ENCODE peak calls at places on chromosomes 3 and 15, in eight cellular contexts. C, D, B, Z, U, I, Y and T are unnamed samples.

GRCh38 chr3:111968319-111969059 is 10.3 kb upstream of the ABHD10 start:
- DNase-seq in Z (no peak), C (no peak), U (no peak), D (no peak), I (no peak), Y (no peak), B (no peak), T (no peak)

GRCh38 chr3:55485208-55485791 is 1.8 kb downstream of the WNT5A start:
- DNase-seq in U (peak; percentile 60), I (peak; percentile 92), Y (peak; percentile 91), Z (peak; percentile 85), B (peak; percentile 53), C (peak; percentile 91), D (peak; percentile 24), T (peak; percentile 87)

GRCh38 chr15:85307687-85308045 is 72.7 kb upstream of the AKAP13 start:
- DNase-seq in I (peak; percentile 38), C (no peak), B (no peak), D (no peak), U (no peak), Z (no peak), Y (no peak), T (no peak)

GRCh38 chr3:141049681-141050080 is 1.5 kb upstream of the SPSB4 start:
- DNase-seq in Y (no peak), C (peak; percentile 8), D (no peak), I (no peak), Z (no peak), B (no peak), U (no peak), T (no peak)

GRCh38 chr3:22117751-22118346 is 366.8 kb upstream of the ZNF385D start:
- DNase-seq in Y (peak; percentile 76), C (peak; percentile 83), B (peak; percentile 54), U (no peak), D (peak; percentile 34), I (peak; percentile 85), Z (no peak), T (peak; percentile 66)

GRCh38 chr15:93035092-93035915 is 53.7 kb downstream of the RGMA start:
- DNase-seq in C (no peak), D (no peak), I (no peak), Z (no peak), U (no peak), Y (no peak), B (no peak), T (no peak)

GRCh38 chr3:65569129-65569528 is 469.6 kb downstream of the MAGI1 start:
- DNase-seq in I (no peak), Z (no peak), U (no peak), B (no peak), D (no peak), Y (no peak), C (no peak), T (no peak)

GRCh38 chr15:35618260-35619188 is 72.6 kb upstream of the DPH6 start:
- DNase-seq in Z (no peak), U (no peak), D (no peak), I (peak; percentile 18), Y (no peak), C (peak; percentile 42), B (peak; percentile 57), T (no peak)

GRCh38 chr3:14925729-14926591 is 21.4 kb upstream of the NR2C2 start:
- DNase-seq in U (no peak), Y (peak; percentile 76), D (peak; percentile 62), B (peak; percentile 60), Z (no peak), C (peak; percentile 88), I (peak; percentile 81), T (peak; percentile 81)

GRCh38 chr15:48355377-48355776 is 24.1 kb downstream of the DUT start:
- DNase-seq in D (peak; percentile 54), U (no peak), B (no peak), Z (no peak), I (peak; percentile 88), Y (peak; percentile 26), C (peak; percentile 93), T (peak; percentile 57)

GRCh38 chr3:106688463-106688862 is 688.8 kb upstream of the CCDC54 start:
- DNase-seq in Y (peak; percentile 79), Z (no peak), U (no peak), I (peak; percentile 94), B (no peak), D (peak; percentile 47), C (peak; percentile 91), T (peak; percentile 96)

GRCh38 chr3:104907507-104907906 is 459.2 kb upstream of the ALCAM start:
- DNase-seq in U (no peak), B (peak; percentile 89), C (peak; percentile 85), Z (no peak), D (no peak), I (peak; percentile 97), Y (peak; percentile 80), T (peak; percentile 86)

GRCh38 chr15:78906310-78906608 is 33.6 kb downstream of the MORF4L1 start:
- DNase-seq in Z (no peak), I (peak; percentile 94), Y (peak; percentile 33), C (peak; percentile 82), U (no peak), B (peak; percentile 49), D (peak; percentile 30), T (peak; percentile 92)

GRCh38 chr15:90762109-90762508 is 45.0 kb downstream of the BLM start:
- DNase-seq in C (peak; percentile 91), I (peak; percentile 88), U (peak; percentile 49), Z (peak; percentile 31), D (no peak), Y (peak; percentile 11), B (no peak), T (peak; percentile 80)

GRCh38 chr3:63779227-63779626 is 39.9 kb upstream of the C3orf49 start:
- DNase-seq in I (no peak), Z (no peak), D (no peak), U (no peak), C (no peak), Y (no peak), B (no peak), T (no peak)

GRCh38 chr3:58998476-58999117 is 51.2 kb downstream of the CFAP20DC start:
- DNase-seq in Y (peak; percentile 86), Z (no peak), D (no peak), B (peak; percentile 79), I (peak; percentile 98), C (peak; percentile 92), U (peak; percentile 52), T (peak; percentile 96)

GRCh38 chr3:144660097-144660496 is 688.5 kb downstream of the DIPK2A start:
- DNase-seq in D (no peak), Z (no peak), C (no peak), I (no peak), U (no peak), B (no peak), Y (no peak), T (no peak)

DNA sequence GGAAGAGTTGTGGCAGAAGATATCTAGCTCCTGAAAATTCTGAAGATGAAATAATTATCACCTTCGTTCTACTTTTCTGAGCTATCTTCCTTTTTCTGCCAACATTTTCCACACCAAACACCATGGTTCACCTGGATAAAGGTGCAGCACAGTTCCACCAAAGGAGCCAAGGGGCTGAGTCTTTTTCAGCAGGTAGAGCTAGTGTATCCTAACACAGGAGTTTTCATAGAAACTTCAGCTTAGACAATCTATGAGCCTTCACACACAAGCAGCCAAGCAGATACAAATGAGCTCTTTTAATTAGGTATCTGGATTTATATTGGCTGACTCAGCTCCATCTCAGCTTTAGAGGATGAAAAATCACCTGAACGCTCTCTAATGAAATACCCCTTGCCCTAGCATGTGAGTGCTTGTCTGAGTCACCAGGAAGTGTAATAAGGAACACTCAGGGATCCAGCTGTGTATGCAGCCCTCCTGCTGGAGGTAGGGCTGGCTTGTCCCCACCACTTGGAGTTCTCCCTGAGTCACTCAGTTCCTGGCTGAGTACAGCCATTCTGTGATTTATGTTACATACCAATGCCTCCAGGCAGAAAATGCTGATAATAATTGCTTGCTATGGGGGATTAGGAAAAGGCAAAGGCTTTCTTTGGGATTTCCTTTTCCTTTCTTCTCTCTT is 385.7 kb downstream of the LSAMP start:
- DNase-seq in Z (no peak), C (peak; percentile 85), D (peak; percentile 1), Y (peak; percentile 97), I (peak; percentile 75), U (peak; percentile 18), B (no peak), T (peak; percentile 85)
- TF ChIP-seq CTCF in Z (no peak), C (no peak), D (no peak), Y (no peak), I (peak; percentile 2), U (no peak), B (no peak), T (no peak)

DNA sequence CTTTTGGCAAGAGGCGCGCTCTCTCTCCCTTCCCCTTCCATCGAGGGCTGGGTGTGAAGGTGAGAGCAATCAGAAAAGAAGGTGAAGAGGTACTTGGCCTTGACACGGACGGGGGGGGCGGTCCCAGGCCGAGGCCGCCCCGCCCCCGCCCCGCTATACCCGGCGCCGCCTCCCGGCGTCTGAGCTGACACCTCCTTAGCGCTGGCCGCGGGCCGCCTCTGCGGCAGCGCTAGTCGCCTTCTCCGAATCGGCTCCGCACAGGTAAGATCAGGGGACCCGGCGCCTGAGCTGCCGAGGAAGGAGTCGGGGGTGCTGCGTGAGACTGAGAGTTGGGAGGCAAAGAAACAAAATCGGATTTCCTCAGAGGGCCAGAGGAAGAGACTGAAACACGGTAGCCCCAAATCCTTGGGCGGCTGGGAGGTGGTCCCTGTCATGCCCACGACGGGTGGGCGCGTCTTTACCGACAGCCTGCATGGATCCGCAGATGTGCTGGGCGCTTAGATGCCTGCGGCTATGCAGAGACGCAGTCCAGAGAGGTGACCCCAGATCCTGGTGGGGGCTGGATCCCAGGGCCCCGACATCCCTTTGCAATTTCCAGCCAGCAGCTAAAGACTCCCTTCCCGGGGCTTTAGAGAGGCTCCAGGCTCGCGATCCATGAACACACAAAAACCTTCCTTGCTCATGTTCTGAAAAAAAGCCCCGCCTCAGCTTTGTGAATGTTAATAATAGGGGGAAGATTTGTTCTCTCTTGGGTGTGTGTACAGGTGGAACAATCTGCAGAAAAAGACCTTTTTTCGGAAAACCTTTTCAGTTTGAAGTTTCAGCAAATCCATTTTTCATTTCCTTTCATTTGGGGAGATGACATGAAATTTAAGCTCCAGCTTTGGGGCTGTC is at the start of gene ENTPD3:
- DNase-seq in U (no peak), D (no peak), I (no peak), C (no peak), Y (no peak), Z (no peak), B (peak; percentile 17), T (peak; percentile 4)
- H3K4me3 ChIP-seq in U (no peak within 1 kb of the TSS), D (no peak within 1 kb of the TSS), I (peak within 1 kb of the TSS; percentile 34), C (peak within 1 kb of the TSS; percentile 54), Y (peak within 1 kb of the TSS; percentile 39), Z (peak within 1 kb of the TSS; percentile 40), B (peak within 1 kb of the TSS; percentile 44), T (peak within 1 kb of the TSS; percentile 41)

GRCh38 chr3:74631341-74631740 is 16.9 kb upstream of the CNTN3 start:
- DNase-seq in B (no peak), C (peak; percentile 48), D (no peak), Z (no peak), I (peak; percentile 71), Y (no peak), U (no peak), T (no peak)

GRCh38 chr3:74631771-74632170 is 17.3 kb upstream of the CNTN3 start:
- DNase-seq in D (no peak), B (no peak), Z (no peak), I (peak; percentile 55), Y (no peak), U (no peak), C (no peak), T (no peak)

GRCh38 chr3:74633021-74633420 is 18.6 kb upstream of the CNTN3 start:
- DNase-seq in Y (no peak), C (peak; percentile 39), U (no peak), D (no peak), I (peak; percentile 37), B (no peak), Z (no peak), T (peak; percentile 84)

GRCh38 chr3:74630602-74631001 is 16.1 kb upstream of the CNTN3 start:
- DNase-seq in D (no peak), I (peak; percentile 81), U (no peak), C (peak; percentile 81), B (no peak), Y (no peak), Z (no peak), T (no peak)
- TF ChIP-seq CTCF in D (no peak), I (peak; percentile 35), U (no peak), C (peak; percentile 60), B (no peak), Y (no peak), Z (no peak), T (peak; percentile 42)

GRCh38 chr3:134650431-134651346 is at the start of gene KY:
- DNase-seq in U (peak; percentile 63), Y (peak; percentile 38), Z (peak; percentile 67), B (no peak), D (no peak), C (peak; percentile 47), I (peak; percentile 62), T (peak; percentile 63)
- H3K4me3 ChIP-seq in U (no peak within 1 kb of the TSS), Y (peak within 1 kb of the TSS; percentile 35), Z (peak within 1 kb of the TSS; percentile 61), B (no peak within 1 kb of the TSS), D (no peak within 1 kb of the TSS), C (peak within 1 kb of the TSS; percentile 50), I (peak within 1 kb of the TSS; percentile 40), T (peak within 1 kb of the TSS; percentile 53)